ENCODE peak calls at places on chromosome 20, in ten cellular contexts. M is RWPE1, J is ascending aorta, L is astrocyte, D is mesendoderm, E is SJSA1, V is caudate nucleus, A is H1, H is spleen, P is DND-41. K is an unnamed sample.

GRCh38 chr20:41956316-41957050 is 338.3 kb upstream of the CHD6 start:
- DNase-seq in L (no peak), H (no peak), J (no peak), M (no peak), V (no peak), P (peak), D (peak), A (peak), E (no peak), K (no peak)

GRCh38 chr20:19986419-19986818 is 30.7 kb upstream of the NAA20 start:
- DNase-seq in E (peak), L (peak), M (no peak), J (no peak), P (no peak), D (no peak), V (no peak), A (no peak), H (no peak), K (no peak)

GRCh38 chr20:51221791-51222408 is 199.0 kb upstream of the KCNG1 start:
- DNase-seq in M (peak), V (no peak), P (no peak), H (no peak), J (no peak), D (peak), E (no peak), A (peak), L (no peak), K (no peak)

GRCh38 chr20:54221383-54221782 is 13.5 kb downstream of the PFDN4 start:
- DNase-seq in M (no peak), A (no peak), J (no peak), V (no peak), P (no peak), E (no peak), D (no peak), H (no peak), L (no peak), K (peak)

GRCh38 chr20:33667245-33668086 is 723 bp downstream of the ACTL10 start:
- DNase-seq in H (peak), A (no peak), L (no peak), P (no peak), J (no peak), V (peak), D (peak), E (no peak), M (no peak), K (peak)

GRCh38 chr20:313948-314347 is 11.4 kb upstream of the SOX12 start:
- DNase-seq in D (no peak), P (no peak), H (no peak), L (peak), E (peak), M (peak), A (no peak), V (no peak), J (no peak), K (no peak)

GRCh38 chr20:41889125-41889870 is 271.1 kb upstream of the CHD6 start:
- DNase-seq in H (no peak), J (no peak), P (peak), M (peak), D (peak), A (no peak), V (no peak), L (no peak), E (no peak), K (no peak)

GRCh38 chr20:25196701-25197120 is 1.2 kb downstream of the ENTPD6 start:
- DNase-seq in L (no peak), H (peak), M (no peak), A (no peak), V (no peak), E (no peak), D (peak), J (no peak), P (peak), K (no peak)

GRCh38 chr20:54353337-54353736 is 122.1 kb upstream of the DOK5 start:
- DNase-seq in M (no peak), H (no peak), D (no peak), V (no peak), J (no peak), A (no peak), E (no peak), L (no peak), P (no peak), K (no peak)

GRCh38 chr20:23243791-23244190 is 106.8 kb upstream of the NXT1 start:
- DNase-seq in L (no peak), P (peak), H (peak), V (no peak), M (no peak), D (no peak), J (no peak), A (no peak), E (no peak), K (no peak)

GRCh38 chr20:11235058-11235457 is 561.3 kb upstream of the JAG1 start:
- DNase-seq in P (no peak), M (peak), A (no peak), H (no peak), E (peak), V (no peak), L (peak), J (no peak), D (peak), K (no peak)

GRCh38 chr20:38883081-38883980 is 42.9 kb upstream of the FAM83D start:
- DNase-seq in A (no peak), H (peak), V (peak), L (no peak), D (no peak), M (no peak), J (no peak), P (no peak), E (no peak), K (no peak)

GRCh38 chr20:5090191-5090590 is 29.6 kb downstream of the PCNA start:
- DNase-seq in M (no peak), L (no peak), P (no peak), J (no peak), A (no peak), E (no peak), D (no peak), V (no peak), H (peak), K (no peak)

GRCh38 chr20:5003626-5004025 is 2.3 kb upstream of the SLC23A2 start:
- DNase-seq in L (no peak), H (peak), D (no peak), J (no peak), E (no peak), A (no peak), M (no peak), V (no peak), P (no peak), K (no peak)

GRCh38 chr20:1973921-1974440 is 19.9 kb downstream of the PDYN start:
- DNase-seq in M (no peak), V (no peak), J (no peak), L (no peak), D (no peak), P (no peak), H (no peak), E (no peak), A (no peak), K (no peak)

GRCh38 chr20:39188264-39188765 is 226.2 kb downstream of the DHX35 start:
- DNase-seq in V (no peak), M (no peak), E (no peak), J (no peak), H (no peak), P (peak), D (no peak), L (no peak), A (no peak), K (no peak)

GRCh38 chr20:671252-672030 is 4.2 kb downstream of the SCRT2 start:
- DNase-seq in P (no peak), A (no peak), D (no peak), E (no peak), V (no peak), J (no peak), L (no peak), H (no peak), M (no peak), K (no peak)

DNA sequence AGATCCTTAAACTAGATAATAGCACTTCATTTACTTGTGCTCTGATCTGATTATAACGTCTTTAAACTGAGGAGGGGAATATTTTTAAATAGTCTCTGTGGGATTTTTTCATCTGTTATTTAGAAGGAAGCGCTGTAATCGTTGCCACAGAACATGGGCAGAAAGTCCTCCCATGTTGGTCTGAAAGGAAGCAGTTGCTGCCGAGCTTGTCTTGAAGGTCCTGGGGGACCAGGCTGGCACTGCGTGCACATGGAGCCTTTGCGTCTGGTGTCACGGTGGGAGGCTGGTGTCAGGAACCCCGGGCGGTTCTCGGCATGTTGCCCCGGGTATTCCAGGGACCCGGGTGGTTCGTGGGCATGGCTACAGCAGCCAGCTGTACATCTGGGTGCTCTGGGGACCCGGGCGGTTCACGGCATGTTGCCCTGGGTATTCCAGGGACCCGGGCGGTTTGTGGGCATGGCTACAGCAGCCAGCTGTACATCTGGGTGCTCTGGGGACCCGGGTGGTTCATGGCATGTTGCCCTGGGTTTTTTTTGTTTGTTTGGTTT is 11.5 kb downstream of the TPD52L2 start:
- DNase-seq in V (no peak), H (peak), E (no peak), A (no peak), J (no peak), D (no peak), P (no peak), L (no peak), M (no peak), K (no peak)
- H3K27ac ChIP-seq in V (no peak), H (no peak), E (no peak), A (no peak), J (no peak), D (no peak), P (no peak), L (no peak), M (no peak), K (no peak)

GRCh38 chr20:31951203-31951529 is 680 bp downstream of the PDRG1 start:
- DNase-seq in P (no peak), V (no peak), D (no peak), J (no peak), L (no peak), H (no peak), M (no peak), E (no peak), A (no peak), K (no peak)
- H3K27ac ChIP-seq in P (peak), V (no peak), D (no peak), J (peak), L (peak), H (no peak), M (peak), E (peak), A (no peak), K (peak)

GRCh38 chr20:46764068-46764467 is 54.6 kb downstream of the SLC2A10 start:
- DNase-seq in A (no peak), E (no peak), M (no peak), V (no peak), H (no peak), J (no peak), L (no peak), D (no peak), P (no peak), K (no peak)
- H3K27ac ChIP-seq in A (no peak), E (no peak), M (no peak), V (no peak), H (no peak), J (no peak), L (no peak), D (no peak), P (no peak), K (no peak)

GRCh38 chr20:3925899-3926638 is 36.9 kb downstream of the PANK2 start:
- DNase-seq in H (no peak), E (no peak), M (no peak), V (no peak), L (no peak), D (no peak), J (no peak), A (no peak), P (no peak), K (no peak)

GRCh38 chr20:3925113-3925695 is 36.0 kb downstream of the PANK2 start:
- DNase-seq in P (no peak), J (no peak), M (no peak), H (no peak), D (no peak), L (no peak), E (no peak), V (no peak), A (no peak), K (no peak)

GRCh38 chr20:3923818-3924217 is 34.6 kb downstream of the PANK2 start:
- DNase-seq in A (no peak), H (no peak), E (no peak), J (no peak), D (no peak), P (no peak), V (no peak), M (no peak), L (peak), K (no peak)

GRCh38 chr20:3922983-3923339 is 33.8 kb downstream of the PANK2 start:
- DNase-seq in E (no peak), M (no peak), L (no peak), A (no peak), D (no peak), P (no peak), H (no peak), J (no peak), V (no peak), K (no peak)

DNA sequence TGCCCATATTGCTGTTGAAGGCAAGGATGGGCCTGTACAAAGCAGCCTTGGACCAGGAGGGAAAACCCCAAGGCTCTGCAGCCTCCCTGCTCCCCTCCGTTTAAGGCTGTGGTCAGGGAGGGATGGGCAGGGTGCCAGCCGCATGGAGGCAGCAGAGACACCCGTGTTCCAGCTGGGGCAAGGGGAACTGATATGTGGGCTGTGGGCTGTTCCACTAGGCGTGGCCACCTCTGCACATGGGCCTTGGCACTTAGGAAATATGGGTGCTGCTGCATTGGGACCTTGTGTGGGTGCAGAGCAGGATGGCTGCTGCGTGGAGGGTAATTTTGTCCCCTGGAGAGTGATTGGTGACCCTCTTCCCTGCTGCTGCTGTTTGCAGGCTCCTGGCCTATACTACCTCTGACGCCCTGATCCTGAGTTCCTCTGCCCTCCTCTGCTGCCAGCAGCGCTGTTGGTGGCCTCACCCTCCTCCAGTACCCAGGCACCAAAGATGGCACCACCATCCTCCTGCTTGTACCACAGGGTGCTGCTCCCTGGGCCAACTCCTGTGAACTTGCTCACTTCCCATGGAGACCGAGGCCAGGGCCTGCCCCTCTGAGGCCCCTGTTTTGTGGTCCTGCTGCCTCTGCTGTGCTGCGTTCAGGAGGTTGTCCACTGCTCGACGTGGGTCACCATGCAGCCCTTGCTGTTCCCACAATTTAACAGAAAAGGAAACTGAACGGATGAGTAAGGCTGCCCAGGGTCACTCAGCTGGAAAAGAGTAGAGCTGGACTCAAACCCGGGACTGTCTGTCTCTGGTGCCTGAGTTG is 35.3 kb downstream of the PANK2 start:
- DNase-seq in L (no peak), D (no peak), P (no peak), M (no peak), A (no peak), V (no peak), J (no peak), E (no peak), H (peak), K (no peak)
- H3K27ac ChIP-seq in L (no peak), D (no peak), P (no peak), M (peak), A (no peak), V (peak), J (no peak), E (no peak), H (no peak), K (no peak)

K was measured in CD4-positive, alpha-beta memory T cell.